ENCODE peak calls at places on chromosomes 4 and X, in four cellular contexts. X is H1, R is H9, Y is IMR-90. D is an unnamed sample.

GRCh38 chr4:128228778-128229457 is 58.7 kb downstream of the PGRMC2 start:
- DNase-seq in X (no peak), R (no peak), Y (peak), D (no peak)

GRCh38 chr4:13547563-13548041 is 3.3 kb upstream of the NKX3-2 start:
- DNase-seq in X (no peak), R (no peak), Y (no peak), D (peak)

GRCh38 chr4:182280439-182281111 is 37.4 kb downstream of the TENM3 start:
- DNase-seq in X (no peak), R (no peak), Y (peak), D (no peak)

GRCh38 chr4:109171098-109171497 is 131.4 kb downstream of the COL25A1 start:
- DNase-seq in X (no peak), R (no peak), Y (no peak), D (no peak)

GRCh38 chrX:23952984-23953907 is 45.4 kb downstream of the CXorf58 start:
- DNase-seq in X (no peak), R (peak), Y (no peak), D (no peak)

GRCh38 chr4:21411086-21411485 is 537.5 kb downstream of the KCNIP4 start:
- DNase-seq in X (no peak), R (no peak), Y (no peak), D (no peak)

GRCh38 chr4:52996261-52997131 is 134.4 kb downstream of the RASL11B start:
- DNase-seq in X (no peak), R (no peak), Y (peak), D (peak)

GRCh38 chr4:2570551-2571222 is 34.2 kb downstream of the FAM193A start:
- DNase-seq in X (no peak), R (no peak), Y (no peak), D (no peak)

GRCh38 chrX:112931900-112932299 is 91.3 kb upstream of the AMOT start:
- DNase-seq in X (no peak), R (no peak), Y (no peak), D (no peak)

GRCh38 chr4:74431113-74431826 is 13.7 kb upstream of the AREG start:
- DNase-seq in X (no peak), R (no peak), Y (no peak), D (peak)

GRCh38 chrX:153725832-153726285 is 1.2 kb downstream of the ABCD1 start:
- DNase-seq in X (no peak), R (no peak), Y (no peak), D (no peak)

GRCh38 chrX:154748712-154749339 is 2.1 kb downstream of the GAB3 start:
- DNase-seq in X (no peak), R (no peak), Y (peak), D (peak)

GRCh38 chr4:4390046-4390445 is 3.1 kb downstream of the NSG1 start:
- DNase-seq in X (no peak), R (no peak), Y (no peak), D (no peak)

GRCh38 chr4:4387531-4388311 is 819 bp downstream of the NSG1 start:
- DNase-seq in X (no peak), R (no peak), Y (no peak), D (peak)

GRCh38 chr4:4390521-4391240 is 3.8 kb downstream of the NSG1 start:
- DNase-seq in X (no peak), R (no peak), Y (no peak), D (no peak)

GRCh38 chr4:4388418-4388817 is 1.5 kb downstream of the NSG1 start:
- DNase-seq in X (no peak), R (no peak), Y (no peak), D (no peak)

GRCh38 chr4:4388836-4389575 is 2.1 kb downstream of the NSG1 start:
- DNase-seq in X (no peak), R (no peak), Y (no peak), D (no peak)
- H3K4me2 ChIP-seq in X (no peak), R (no peak), Y (no peak), D (no peak)

GRCh38 chr4:185412412-185412811 is 13.4 kb downstream of the UFSP2 start:
- DNase-seq in X (no peak), R (no peak), Y (peak), D (no peak)

GRCh38 chr4:185408432-185408831 is 11.8 kb downstream of the ANKRD37 start:
- DNase-seq in X (no peak), R (no peak), Y (no peak), D (no peak)

GRCh38 chr4:185416955-185417354 is 8.8 kb downstream of the UFSP2 start:
- DNase-seq in X (no peak), R (no peak), Y (no peak), D (no peak)

GRCh38 chr4:185411833-185412232 is 13.9 kb downstream of the UFSP2 start:
- DNase-seq in X (no peak), R (no peak), Y (no peak), D (no peak)
- H4K91ac ChIP-seq in X (no peak), R (no peak), Y (no peak), D (no peak)

GRCh38 chr4:8316911-8317351 is 47.4 kb downstream of the HTRA3 start:
- DNase-seq in X (no peak), R (peak), Y (no peak), D (no peak)
- H2BK15ac ChIP-seq in X (peak), R (no peak), Y (no peak), D (no peak)

DNA sequence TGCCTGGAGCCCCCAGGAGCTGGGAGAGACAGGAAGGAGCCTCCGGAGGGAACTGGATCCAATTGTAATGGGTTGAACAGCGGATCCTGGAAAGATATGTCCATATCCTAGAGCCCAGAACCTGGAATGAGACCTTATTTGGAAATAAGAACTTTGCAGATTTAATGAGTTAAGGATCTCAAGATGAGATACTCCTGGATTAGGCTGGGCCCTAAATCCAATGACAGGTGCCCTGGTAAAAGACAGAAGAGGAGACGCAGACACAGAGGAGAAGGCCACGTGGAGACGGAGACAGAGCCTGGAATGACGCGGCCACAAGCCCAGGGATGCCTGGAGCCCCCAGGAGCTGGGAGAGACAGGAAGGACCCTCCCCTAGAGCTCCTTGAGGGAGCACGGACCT is 34.1 kb downstream of the P2RY8 start:
- DNase-seq in X (no peak), R (no peak), Y (no peak), D (no peak)
- H3K4me2 ChIP-seq in X (no peak), R (no peak), Y (no peak), D (no peak)

DNA sequence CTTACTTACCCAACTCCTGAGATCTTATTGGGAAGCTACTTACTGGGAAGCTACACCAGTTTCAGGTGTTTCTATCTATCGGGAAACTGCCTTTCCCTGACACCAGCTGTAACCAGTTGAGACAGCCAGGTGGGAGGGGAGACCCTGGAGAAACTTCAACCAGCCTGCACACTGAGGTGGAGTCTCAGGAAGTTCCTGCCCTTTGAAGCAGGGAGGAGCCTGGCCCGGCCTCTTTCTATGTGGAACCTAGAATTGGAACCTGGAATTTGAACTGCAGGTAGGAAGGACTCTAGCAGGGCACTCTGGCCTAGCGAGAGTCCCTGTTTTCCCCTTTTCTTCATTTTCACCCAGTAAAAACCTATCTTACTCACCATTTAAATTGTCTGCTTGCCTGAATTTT is 425.8 kb upstream of the PABPC4L start:
- DNase-seq in X (no peak), R (peak), Y (no peak), D (no peak)
- H4K91ac ChIP-seq in X (peak), R (no peak), Y (no peak), D (no peak)

GRCh38 chr4:101282076-101282844 is 65.1 kb downstream of the PPP3CA start:
- DNase-seq in X (no peak), R (peak), Y (no peak), D (no peak)
- H2BK15ac ChIP-seq in X (no peak), R (no peak), Y (no peak), D (no peak)

D was measured in mesenchymal stem cell.